ENCODE peak calls at places on chromosomes 4 and X, in seven cellular contexts. G is PC-9, Z is IMR-90, U is keratinocyte, F is GM23248, D is Karpas-422, J is fibroblast of lung. H is an unnamed sample. For H4K20me1, the result is how much of the 10 kb centered on the place peaks cover.

GRCh38 chr4:8308856-8309771 is 39.6 kb downstream of the HTRA3 start:
- DNase-seq in G (no peak), Z (peak), U (no peak), F (peak), D (no peak), J (no peak), H (no peak)

GRCh38 chr4:93771640-93772411 is 56.7 kb upstream of the ATOH1 start:
- DNase-seq in G (no peak), Z (no peak), U (no peak), F (no peak), D (no peak), J (no peak), H (no peak)

GRCh38 chr4:99811850-99812249 is 4.8 kb upstream of the DAPP1 start:
- DNase-seq in G (no peak), Z (peak), U (no peak), F (peak), D (peak), J (peak), H (peak)

GRCh38 chr4:145939856-145940255 is 1.2 kb upstream of the ZNF827 start:
- DNase-seq in G (peak), Z (peak), U (no peak), F (peak), D (peak), J (peak), H (no peak)

GRCh38 chr4:492412-492811 is 6.5 kb downstream of the ZNF721 start:
- DNase-seq in G (no peak), Z (no peak), U (no peak), F (no peak), D (no peak), J (no peak), H (no peak)

GRCh38 chrX:103510031-103510430 is 9.3 kb downstream of the RAB40A start:
- DNase-seq in G (no peak), Z (no peak), U (no peak), F (no peak), D (no peak), J (no peak), H (no peak)

GRCh38 chrX:65595460-65595876 is 60.9 kb upstream of the LAS1L start:
- DNase-seq in G (peak), Z (peak), U (peak), F (peak), D (peak), J (peak), H (peak)

GRCh38 chr4:3401436-3402171 is 40.2 kb upstream of the HGFAC start:
- DNase-seq in G (no peak), Z (no peak), U (no peak), F (no peak), D (no peak), J (peak), H (no peak)

GRCh38 chr4:149031399-149031798 is 589.2 kb upstream of the NR3C2 start:
- DNase-seq in G (peak), Z (peak), U (no peak), F (peak), D (peak), J (peak), H (peak)

GRCh38 chr4:14196141-14196540 is 568.6 kb upstream of the BOD1L1 start:
- DNase-seq in G (no peak), Z (peak), U (no peak), F (peak), D (no peak), J (peak), H (peak)

GRCh38 chr4:168797176-168797575 is 212.9 kb downstream of the CBR4 start:
- DNase-seq in G (peak), Z (peak), U (no peak), F (peak), D (no peak), J (peak), H (no peak)

GRCh38 chr4:104490096-104490769 is 4.5 kb downstream of the CXXC4 start:
- DNase-seq in G (no peak), Z (no peak), U (no peak), F (no peak), D (no peak), J (no peak), H (peak)

GRCh38 chrX:143632625-143633387 is 3.1 kb downstream of the SLITRK4 start:
- DNase-seq in G (no peak), Z (no peak), U (no peak), F (no peak), D (no peak), J (no peak), H (peak)

GRCh38 chr4:140982613-140983340 is 150.5 kb downstream of the RNF150 start:
- DNase-seq in G (no peak), Z (peak), U (no peak), F (no peak), D (no peak), J (peak), H (no peak)

GRCh38 chr4:85391568-85392410 is 83.2 kb upstream of the ARHGAP24 start:
- DNase-seq in G (no peak), Z (no peak), U (no peak), F (no peak), D (no peak), J (no peak), H (no peak)

GRCh38 chr4:47643845-47644244 is 158.8 kb downstream of the ATP10D start:
- DNase-seq in G (no peak), Z (no peak), U (no peak), F (no peak), D (no peak), J (no peak), H (peak)

GRCh38 chr4:106301393-106302084 is 14.5 kb downstream of the TBCK start:
- DNase-seq in G (no peak), Z (peak), U (no peak), F (peak), D (no peak), J (no peak), H (peak)

GRCh38 chr4:76430519-76431388 is 4.3 kb upstream of the SHROOM3 start:
- DNase-seq in G (peak), Z (peak), U (no peak), F (peak), D (peak), J (peak), H (peak)

GRCh38 chrX:112961981-112962380 is 121.3 kb upstream of the AMOT start:
- DNase-seq in G (peak), Z (no peak), U (no peak), F (no peak), D (no peak), J (peak), H (no peak)

GRCh38 chr4:73883306-73883705 is 14.1 kb downstream of the CXCL1 start:
- DNase-seq in G (no peak), Z (peak), U (no peak), F (peak), D (no peak), J (peak), H (no peak)

GRCh38 chr4:144699565-144699964 is 53.6 kb downstream of the HHIP start:
- DNase-seq in G (no peak), Z (peak), U (no peak), F (peak), D (no peak), J (peak), H (no peak)

GRCh38 chr4:185775792-185776555 is 36.0 kb downstream of the SORBS2 start:
- DNase-seq in G (no peak), Z (peak), U (no peak), F (peak), D (no peak), J (peak), H (no peak)
- H3K4me2 ChIP-seq in G (peak), Z (peak), U (no peak), F (peak), D (no peak), J (no peak), H (peak)

GRCh38 chr4:26323807-26324206 is 3.0 kb downstream of the RBPJ start:
- DNase-seq in G (no peak), Z (peak), U (no peak), F (peak), D (no peak), J (peak), H (no peak)

GRCh38 chr4:26326791-26327190 is 6.0 kb downstream of the RBPJ start:
- DNase-seq in G (peak), Z (peak), U (no peak), F (peak), D (no peak), J (peak), H (no peak)

GRCh38 chr4:26322349-26322748 is 1.5 kb downstream of the RBPJ start:
- DNase-seq in G (no peak), Z (no peak), U (no peak), F (peak), D (no peak), J (no peak), H (no peak)

GRCh38 chr4:26321326-26322276 is 787 bp downstream of the RBPJ start:
- DNase-seq in G (no peak), Z (peak), U (no peak), F (peak), D (peak), J (peak), H (peak)

DNA sequence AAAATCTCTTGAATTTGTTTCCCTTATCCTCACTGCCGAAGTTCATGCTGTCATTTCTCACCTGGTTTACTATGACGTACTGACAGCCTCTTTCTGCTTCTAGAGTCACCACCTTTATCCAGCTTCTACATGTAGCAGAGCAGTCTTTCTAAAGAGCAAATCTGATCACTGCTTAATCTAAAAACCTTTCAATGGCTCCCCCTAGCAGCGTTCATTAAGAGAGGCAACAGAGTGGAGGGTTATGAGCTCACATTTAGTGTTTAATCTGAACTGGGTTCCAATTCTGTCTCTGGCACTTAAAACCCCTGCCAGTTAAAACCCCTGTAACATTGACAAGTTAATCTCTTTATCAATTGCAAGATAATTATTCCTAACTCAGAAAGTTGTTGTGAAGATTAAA is 4.4 kb downstream of the RBPJ start:
- DNase-seq in G (no peak), Z (peak), U (no peak), F (peak), D (peak), J (peak), H (peak)
- H4K20me1 ChIP-seq in G (under half), Z (half or more), U (under half), F (under half), D (half or more), J (under half), H (half or more)

DNA sequence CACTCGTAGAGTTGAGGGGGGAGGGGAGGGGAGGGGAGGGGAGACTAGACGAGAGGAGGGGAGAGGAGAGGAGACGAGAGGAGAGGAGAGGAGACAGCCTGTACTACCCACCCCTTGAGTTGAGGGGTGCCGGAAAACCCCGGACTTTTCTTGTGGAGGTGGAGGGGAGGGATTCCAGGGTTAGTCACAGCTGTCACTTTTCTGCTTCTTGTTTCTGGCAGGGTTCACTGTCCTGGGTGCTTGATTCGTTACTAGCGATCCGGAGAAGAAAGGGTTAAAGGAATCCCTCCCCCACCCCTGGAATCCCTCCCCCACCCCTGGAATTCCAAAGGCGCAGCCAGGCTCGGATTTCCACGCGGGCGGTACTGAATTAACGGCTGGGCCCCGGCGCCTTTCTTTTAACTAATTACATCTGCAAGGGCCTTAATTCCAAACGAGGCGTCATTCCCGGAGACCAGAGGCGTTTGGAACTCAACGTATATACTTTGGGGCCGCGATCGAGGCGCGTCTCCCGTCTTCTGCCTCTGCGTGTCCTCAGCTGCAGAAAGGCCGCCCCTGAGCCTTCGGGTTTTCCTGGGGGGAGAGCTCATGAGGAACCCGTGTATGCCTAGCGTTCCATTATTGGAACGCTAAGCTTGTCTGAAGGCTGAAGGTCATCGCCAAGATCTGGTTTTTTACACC is 20.1 kb upstream of the CSF2RA start:
- DNase-seq in G (peak), Z (no peak), U (no peak), F (peak), D (no peak), J (no peak), H (peak)
- H3K27ac ChIP-seq in G (peak), Z (no peak), U (no peak), F (no peak), D (no peak), J (no peak), H (peak)

GRCh38 chr4:122606364-122607043 is 14.4 kb downstream of the IL21 start:
- DNase-seq in G (no peak), Z (no peak), U (no peak), F (no peak), D (peak), J (no peak), H (peak)

GRCh38 chr4:122604146-122604545 is 16.7 kb downstream of the IL21 start:
- DNase-seq in G (no peak), Z (no peak), U (no peak), F (peak), D (no peak), J (no peak), H (peak)

GRCh38 chr4:122602277-122603142 is 18.4 kb downstream of the IL21 start:
- DNase-seq in G (no peak), Z (peak), U (no peak), F (peak), D (peak), J (peak), H (peak)

DNA sequence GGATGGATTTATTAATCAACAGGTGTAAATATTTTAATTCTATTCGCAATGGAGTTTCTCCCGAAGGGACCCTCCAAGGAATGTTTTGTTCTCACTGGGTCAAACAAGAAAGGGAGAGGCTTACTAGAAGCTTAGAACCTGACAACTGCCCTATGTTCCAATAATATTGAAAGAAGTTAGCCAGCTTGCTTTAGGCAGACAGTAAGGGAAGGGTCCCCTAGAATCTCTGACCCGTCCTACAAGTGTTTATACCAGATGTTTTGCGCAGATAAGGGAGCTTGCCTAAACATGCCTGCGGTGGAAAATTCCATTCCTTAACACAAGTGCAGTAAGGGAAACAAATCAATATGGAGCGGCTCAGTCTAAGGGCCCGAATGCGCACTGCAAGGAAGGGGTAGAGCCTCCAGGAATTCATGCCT is 17.7 kb downstream of the IL21 start:
- DNase-seq in G (no peak), Z (peak), U (no peak), F (no peak), D (no peak), J (no peak), H (no peak)
- H3K4me2 ChIP-seq in G (no peak), Z (no peak), U (peak), F (no peak), D (no peak), J (no peak), H (peak)

DNA sequence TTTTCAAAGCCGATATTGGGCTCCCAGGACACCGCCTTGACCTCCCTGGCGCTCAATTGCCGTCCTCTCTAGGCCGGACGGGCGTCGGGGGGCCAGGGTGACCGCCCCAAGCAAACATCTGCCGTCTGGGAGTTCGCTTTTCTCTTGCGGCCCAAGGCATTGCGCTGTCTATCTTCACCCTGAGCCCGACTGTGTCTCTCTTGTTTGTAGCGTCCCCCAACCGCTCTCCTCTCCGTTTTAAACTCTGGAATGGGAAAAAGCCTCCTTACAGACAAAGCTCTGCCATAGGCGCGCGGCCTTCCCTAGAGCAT is 551 bp upstream of the ARX start:
- DNase-seq in G (no peak), Z (no peak), U (no peak), F (no peak), D (no peak), J (no peak), H (no peak)
- H4K20me1 ChIP-seq in G (under half), Z (under half), U (under half), F (under half), D (under half), J (under half), H (under half)